ENCODE peak calls at places on chromosomes 3 and 15, in six cellular contexts. L is heart right ventricle, C is adipocyte, Q is esophagus squamous epithelium, H is PC-9, M is NT2/D1. I is an unnamed sample.

GRCh38 chr3:99686955-99687612 is 48.7 kb downstream of the COL8A1 start:
- DNase-seq in Q (no peak), M (peak; percentile 63), H (peak; percentile 69), L (peak; percentile 55), C (peak; percentile 79), I (peak; percentile 73)

GRCh38 chr3:155737844-155738460 is 6.9 kb downstream of the PLCH1 start:
- DNase-seq in M (no peak), L (no peak), Q (no peak), H (no peak), C (no peak), I (no peak)

GRCh38 chr15:78358114-78358513 is 18.0 kb downstream of the CRABP1 start:
- DNase-seq in C (no peak), L (no peak), Q (no peak), M (peak; percentile 68), H (no peak), I (no peak)

GRCh38 chr3:13229291-13229949 is 156.2 kb upstream of the IQSEC1 start:
- DNase-seq in M (peak; percentile 39), H (peak; percentile 52), L (no peak), C (no peak), Q (no peak), I (peak; percentile 23)

GRCh38 chr15:48021336-48022086 is 99.3 kb upstream of the SLC24A5 start:
- DNase-seq in H (no peak), M (no peak), C (no peak), Q (no peak), L (no peak), I (peak; percentile 4)

GRCh38 chr3:171640520-171641412 is 169.5 kb downstream of the PLD1 start:
- DNase-seq in M (peak; percentile 16), L (no peak), H (no peak), Q (no peak), C (peak; percentile 55), I (peak; percentile 43)

GRCh38 chr3:11335056-11335608 is 62.9 kb downstream of the ATG7 start:
- DNase-seq in L (peak; percentile 26), Q (no peak), H (peak; percentile 31), C (peak; percentile 90), M (peak; percentile 33), I (peak; percentile 82)

GRCh38 chr15:73704869-73705645 is 20.9 kb downstream of the CD276 start:
- DNase-seq in C (peak; percentile 75), Q (peak; percentile 2), H (peak; percentile 53), L (peak; percentile 54), M (peak; percentile 60), I (peak; percentile 66)

GRCh38 chr3:122085666-122086065 is 30.5 kb downstream of the CD86 start:
- DNase-seq in L (no peak), H (no peak), Q (no peak), M (no peak), C (no peak), I (peak; percentile 24)

GRCh38 chr15:62187425-62187824 is 22.3 kb upstream of the C2CD4B start:
- DNase-seq in L (peak; percentile 21), Q (no peak), H (no peak), C (no peak), M (no peak), I (no peak)

GRCh38 chr3:112360574-112360973 is 27.6 kb downstream of the CD200 start:
- DNase-seq in H (no peak), L (no peak), Q (no peak), M (no peak), C (no peak), I (peak; percentile 6)

GRCh38 chr3:23685484-23686258 is 120.1 kb upstream of the UBE2E1 start:
- DNase-seq in H (peak; percentile 91), L (peak; percentile 83), Q (peak; percentile 5), C (peak; percentile 97), M (no peak), I (peak; percentile 98)

GRCh38 chr3:49734752-49735151 is 11.0 kb upstream of the GMPPB start:
- DNase-seq in H (no peak), M (no peak), C (no peak), L (no peak), Q (no peak), I (no peak)

GRCh38 chr3:127611251-127611650 is 13.0 kb downstream of the MCM2 start:
- DNase-seq in H (no peak), M (no peak), L (no peak), C (no peak), Q (no peak), I (no peak)

GRCh38 chr15:32898991-32899613 is 181.3 kb downstream of the GREM1 start:
- DNase-seq in M (peak; percentile 90), L (no peak), H (no peak), Q (no peak), C (no peak), I (no peak)

GRCh38 chr3:149626671-149627070 is 31.2 kb downstream of the WWTR1 start:
- DNase-seq in Q (no peak), H (no peak), M (no peak), C (no peak), L (no peak), I (no peak)

GRCh38 chr3:174363256-174363655 is 495.9 kb upstream of the NAALADL2 start:
- DNase-seq in L (no peak), C (peak; percentile 25), H (no peak), Q (no peak), M (no peak), I (no peak)

GRCh38 chr15:44591326-44591725 is 54.4 kb downstream of the EIF3J start:
- DNase-seq in H (peak; percentile 38), M (no peak), L (no peak), C (no peak), Q (no peak), I (no peak)

GRCh38 chr3:182794455-182794773 is 1.1 kb downstream of the ATP11B start:
- DNase-seq in H (no peak), Q (no peak), C (no peak), L (no peak), M (no peak), I (no peak)

GRCh38 chr15:71448688-71449114 is 333.4 kb downstream of the THSD4 start:
- DNase-seq in C (peak; percentile 85), Q (no peak), H (peak; percentile 47), M (no peak), L (peak; percentile 62), I (peak; percentile 64)

GRCh38 chr15:85837011-85837433 is 42.3 kb upstream of the KLHL25 start:
- DNase-seq in C (no peak), H (peak; percentile 37), L (no peak), M (no peak), Q (no peak), I (no peak)

GRCh38 chr15:30924353-30924752 is 20.6 kb downstream of the FAN1 start:
- DNase-seq in L (no peak), H (no peak), M (no peak), Q (no peak), C (peak; percentile 68), I (peak; percentile 44)

GRCh38 chr15:63503739-63504246 is 600 bp upstream of the USP3 start:
- DNase-seq in C (peak; percentile 72), H (peak; percentile 55), M (no peak), L (peak; percentile 73), Q (no peak), I (peak; percentile 90)

GRCh38 chr3:54642147-54642546 is 285.7 kb downstream of the LRTM1 start:
- DNase-seq in L (no peak), Q (no peak), C (no peak), H (no peak), M (no peak), I (no peak)

GRCh38 chr15:67097893-67098740 is 32.7 kb downstream of the SMAD3 start:
- DNase-seq in L (no peak), H (peak; percentile 42), C (peak; percentile 93), M (no peak), Q (no peak), I (peak; percentile 88)
- H3K4me1 ChIP-seq in L (peaks cover 44% of the 10 kb centered on the region), H (peaks cover 31% of the 10 kb centered on the region), C (peaks cover 39% of the 10 kb centered on the region), M (peaks cover 10% of the 10 kb centered on the region), Q (peaks cover 68% of the 10 kb centered on the region), I (peaks cover 51% of the 10 kb centered on the region)

DNA sequence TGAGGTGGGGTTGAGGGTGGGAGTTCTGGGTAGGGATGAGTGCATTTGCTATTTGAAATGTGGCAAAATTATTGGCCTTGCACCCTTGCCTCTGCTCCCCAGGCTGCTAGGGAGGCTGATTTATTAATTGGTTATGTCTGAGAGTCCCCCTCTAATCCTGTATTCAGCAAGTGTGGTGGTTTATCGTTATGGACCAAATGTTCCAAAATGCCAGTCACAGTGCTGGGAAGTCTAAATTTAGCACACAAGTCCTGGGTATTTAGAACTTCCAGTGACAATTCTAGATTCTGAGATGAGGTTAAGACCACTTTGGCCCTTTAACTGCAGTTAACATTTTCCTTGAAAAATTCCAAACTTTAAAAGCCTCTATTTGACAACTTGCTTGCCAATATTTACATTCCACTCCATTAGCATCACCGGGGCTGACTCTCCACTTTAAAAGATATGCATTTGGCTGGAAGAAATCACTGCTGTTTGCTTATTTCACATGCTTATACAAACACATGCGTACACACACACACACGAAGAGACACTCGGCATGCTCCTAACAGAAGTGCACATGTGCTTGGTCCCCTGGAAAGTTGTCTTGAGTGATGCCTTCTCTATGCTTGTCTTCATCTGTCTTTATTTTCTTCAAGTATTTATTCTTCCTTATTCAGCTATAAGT is 247.7 kb downstream of the IL20RB start:
- DNase-seq in H (no peak), Q (no peak), L (no peak), M (no peak), C (peak; percentile 8), I (peak; percentile 35)
- H3K4me1 ChIP-seq in H (no peaks in the 10 kb centered on the region), Q (no peaks in the 10 kb centered on the region), L (peaks cover 5% of the 10 kb centered on the region), M (no peaks in the 10 kb centered on the region), C (no peaks in the 10 kb centered on the region), I (no peaks in the 10 kb centered on the region)

DNA sequence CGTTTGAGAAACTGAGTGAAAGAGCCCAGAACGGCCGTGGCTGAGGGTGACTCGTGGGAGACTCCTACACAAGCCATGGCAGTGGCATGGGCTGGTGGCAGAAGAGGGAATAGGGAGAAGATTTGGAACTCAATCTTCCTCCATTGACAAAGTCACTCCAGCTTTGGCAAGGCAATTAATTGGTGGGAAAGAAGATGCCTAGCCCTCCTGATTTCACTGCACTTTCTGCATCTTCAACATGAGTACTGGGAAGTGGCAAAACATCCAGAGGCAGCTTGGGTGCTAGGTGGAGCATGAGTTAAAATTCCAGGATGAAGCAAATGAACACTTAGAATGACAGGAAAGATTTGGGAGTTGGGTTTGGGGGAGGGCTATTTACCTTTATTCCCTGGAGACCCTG is 1.4 kb upstream of the TGFBR2 start:
- DNase-seq in C (no peak), M (no peak), Q (no peak), H (no peak), L (no peak), I (no peak)
- H3K4me1 ChIP-seq in C (peaks cover 14% of the 10 kb centered on the region), M (no peaks in the 10 kb centered on the region), Q (peaks cover 9% of the 10 kb centered on the region), H (peaks cover 24% of the 10 kb centered on the region), L (peaks cover 39% of the 10 kb centered on the region), I (peaks cover 14% of the 10 kb centered on the region)

GRCh38 chr3:39332525-39332924 is 3.0 kb downstream of the CCR8 start:
- DNase-seq in M (no peak), H (no peak), L (peak; percentile 18), C (no peak), Q (no peak), I (no peak)
- H3K4me1 ChIP-seq in M (no peaks in the 10 kb centered on the region), H (no peaks in the 10 kb centered on the region), L (no peaks in the 10 kb centered on the region), C (no peaks in the 10 kb centered on the region), Q (no peaks in the 10 kb centered on the region), I (no peaks in the 10 kb centered on the region)